ENCODE peak calls at places on chromosome X, in nine cellular contexts. B is cardiac fibroblast; I is effector memory CD4-positive, alpha-beta T cell; W is stimulated activated CD8-positive, alpha-beta memory T cell treated with anti-CD3 and anti-CD28 coated beads, Interleukin-7, amount 100 ng/mL, for 1 hour; V is naive thymus-derived CD4-positive, alpha-beta T cell; K is stimulated activated CD4-positive, alpha-beta T cell treated with anti-CD3 and anti-CD28 coated beads, Interleukin-12 subunit alpha, Interleukin-12 subunit beta, amount 100 ng/mL, for 4 hours; J is retina; F is ecto neural progenitor cell; G is left colon. R is an unnamed sample.

GRCh38 chrX:39336709-39337294 is 535.5 kb downstream of the MID1IP1 start:
- DNase-seq in W (no peak), F (no peak), V (no peak), B (no peak), K (no peak), I (no peak), J (peak; percentile 6), G (peak; percentile 31), R (no peak)

GRCh38 chrX:13791559-13791958 is 25.3 kb downstream of the GPM6B start:
- DNase-seq in I (no peak), W (no peak), F (no peak), G (no peak), B (no peak), K (no peak), J (peak; percentile 32), V (no peak), R (no peak)

GRCh38 chrX:104668550-104668949 is 102.6 kb downstream of the IL1RAPL2 start:
- DNase-seq in W (no peak), K (no peak), I (no peak), V (no peak), J (no peak), G (no peak), F (no peak), B (peak; percentile 7), R (no peak)

GRCh38 chrX:100350704-100351489 is 59.2 kb downstream of the PCDH19 start:
- DNase-seq in B (no peak), J (no peak), K (no peak), F (no peak), V (no peak), W (no peak), I (no peak), G (no peak), R (no peak)

GRCh38 chrX:21946925-21947641 is 6.6 kb downstream of the SMS start:
- DNase-seq in B (peak; percentile 53), I (no peak), W (no peak), J (no peak), V (no peak), G (no peak), F (peak; percentile 54), K (no peak), R (no peak)

GRCh38 chrX:39613997-39614679 is 483.6 kb downstream of the BCOR start:
- DNase-seq in F (peak; percentile 57), V (no peak), B (no peak), K (peak; percentile 63), I (no peak), J (no peak), W (no peak), G (no peak), R (peak; percentile 62)

GRCh38 chrX:816411-816810 is 185.8 kb downstream of the SHOX start:
- DNase-seq in V (no peak), W (no peak), B (no peak), J (no peak), G (no peak), K (no peak), F (no peak), I (no peak), R (no peak)

GRCh38 chrX:151384807-151385206 is 12.2 kb upstream of the VMA21 start:
- DNase-seq in J (no peak), V (no peak), G (no peak), K (no peak), W (no peak), F (no peak), I (no peak), B (no peak), R (no peak)

GRCh38 chrX:108312938-108313337 is 125.3 kb downstream of the COL4A6 start:
- DNase-seq in W (no peak), G (no peak), K (no peak), B (peak; percentile 57), J (no peak), V (no peak), F (no peak), I (no peak), R (no peak)

GRCh38 chrX:115190636-115191489 is 1.7 kb downstream of the RBMXL3 start:
- DNase-seq in G (no peak), I (no peak), J (no peak), F (no peak), K (no peak), B (no peak), V (no peak), W (no peak), R (no peak)

GRCh38 chrX:4690516-4690915 is 977.1 kb upstream of the PRKX start:
- DNase-seq in G (no peak), B (no peak), W (no peak), F (no peak), V (no peak), K (no peak), I (no peak), J (no peak), R (no peak)

GRCh38 chrX:130415201-130415600 is 13.4 kb downstream of the RBMX2 start:
- DNase-seq in G (no peak), B (no peak), F (no peak), K (no peak), V (no peak), I (no peak), J (no peak), W (no peak), R (no peak)

GRCh38 chrX:52355108-52355507 is 13.7 kb upstream of the XAGE2 start:
- DNase-seq in F (no peak), V (no peak), I (no peak), J (no peak), G (no peak), B (no peak), W (no peak), K (no peak), R (no peak)

GRCh38 chrX:69103539-69103938 is 61.7 kb downstream of the PJA1 start:
- DNase-seq in G (no peak), B (no peak), V (no peak), K (no peak), W (no peak), F (no peak), I (no peak), J (no peak), R (no peak)

GRCh38 chrX:87517571-87518141 is at the start of gene KLHL4:
- DNase-seq in B (peak; percentile 87), I (no peak), V (no peak), F (peak; percentile 70), W (no peak), G (no peak), K (no peak), J (peak; percentile 62), R (no peak)

GRCh38 chrX:54786972-54787371 is 11.1 kb downstream of the ITIH6 start:
- DNase-seq in G (no peak), I (no peak), W (no peak), F (peak; percentile 34), V (peak; percentile 33), J (no peak), B (peak; percentile 1), K (peak; percentile 10), R (peak; percentile 53)

GRCh38 chrX:114619874-114620273 is 36.0 kb downstream of the HTR2C start:
- DNase-seq in V (no peak), I (no peak), F (no peak), B (peak; percentile 6), G (no peak), K (no peak), J (no peak), W (no peak), R (no peak)

GRCh38 chrX:128781506-128781905 is 729.3 kb upstream of the ACTRT1 start:
- DNase-seq in G (peak; percentile 26), K (no peak), F (peak; percentile 49), V (peak; percentile 1), J (peak; percentile 14), B (no peak), W (no peak), I (no peak), R (no peak)

GRCh38 chrX:2427147-2427546 is 73.6 kb downstream of the DHRSX start:
- DNase-seq in J (no peak), W (no peak), B (no peak), I (no peak), G (no peak), V (no peak), K (no peak), F (no peak), R (no peak)

GRCh38 chrX:139204903-139205667 is 325.5 kb upstream of the F9 start:
- DNase-seq in I (no peak), F (peak; percentile 65), J (peak; percentile 82), W (no peak), G (peak; percentile 29), K (no peak), B (no peak), V (no peak), R (no peak)

GRCh38 chrX:20421275-20421674 is 154.6 kb upstream of the RPS6KA3 start:
- DNase-seq in G (no peak), I (no peak), V (no peak), F (no peak), B (no peak), K (no peak), W (no peak), J (no peak), R (no peak)

GRCh38 chrX:71870337-71871098 is 40.1 kb upstream of the NHSL2 start:
- DNase-seq in K (no peak), J (no peak), B (no peak), W (no peak), I (no peak), G (no peak), V (no peak), F (no peak), R (peak; percentile 52)

GRCh38 chrX:12791253-12792228 is at the start of gene PRPS2:
- DNase-seq in J (peak; percentile 72), V (peak; percentile 63), G (peak; percentile 77), K (peak; percentile 71), F (peak; percentile 83), W (peak; percentile 26), B (peak; percentile 39), I (peak; percentile 43), R (peak; percentile 76)

R was measured in activated CD8-positive, alpha-beta memory T cell treated with anti-CD3 and anti-CD28 coated beads, Interleukin-2, amount 50 U/mL, for 48 hours.